ENCODE peak calls at places on chromosomes 7 and 10, in five cellular contexts. L is heart left ventricle, T is thyroid gland, Q is tibial nerve, D is pancreas. V is an unnamed sample. For H3K9me3 and H3K4me1, the result is how much of the 10 kb centered on the place peaks cover.

GRCh38 chr10:77371421-77371820 is 266.2 kb downstream of the KCNMA1 start:
- DNase-seq in L (no peak), T (no peak), Q (no peak), D (no peak), V (no peak)

GRCh38 chr7:144069511-144069910 is at the start of gene OR2A25:
- DNase-seq in L (no peak), T (no peak), Q (no peak), D (no peak), V (no peak)

GRCh38 chr7:97003262-97004236 is 1.8 kb upstream of the DLX6 start:
- DNase-seq in L (no peak), T (no peak), Q (no peak), D (no peak), V (no peak)

GRCh38 chr10:132387723-132388210 is 9.2 kb upstream of the PWWP2B start:
- DNase-seq in L (peak), T (peak), Q (no peak), D (peak), V (peak)

GRCh38 chr10:7817984-7818294 is 366 bp upstream of the TAF3 start:
- DNase-seq in L (no peak), T (no peak), Q (no peak), D (peak), V (no peak)

GRCh38 chr7:49692516-49692915 is 80.9 kb upstream of the VWC2 start:
- DNase-seq in L (no peak), T (no peak), Q (no peak), D (no peak), V (no peak)

GRCh38 chr7:66847879-66848810 is 72.9 kb upstream of the TMEM248 start:
- DNase-seq in L (no peak), T (no peak), Q (no peak), D (no peak), V (no peak)

GRCh38 chr10:852386-852785 is 79.1 kb downstream of the LARP4B start:
- DNase-seq in L (no peak), T (no peak), Q (no peak), D (no peak), V (no peak)

GRCh38 chr7:24902276-24902675 is 77.7 kb downstream of the OSBPL3 start:
- DNase-seq in L (no peak), T (no peak), Q (no peak), D (no peak), V (no peak)

GRCh38 chr10:49598164-49598856 is 11.8 kb upstream of the SLC18A3 start:
- DNase-seq in L (no peak), T (no peak), Q (no peak), D (no peak), V (no peak)

GRCh38 chr10:125057158-125058001 is 103.0 kb downstream of the CTBP2 start:
- DNase-seq in L (peak), T (peak), Q (peak), D (no peak), V (peak)

GRCh38 chr7:73707045-73707631 is 12.3 kb downstream of the STX1A start:
- DNase-seq in L (peak), T (peak), Q (no peak), D (peak), V (no peak)

GRCh38 chr10:69239816-69240434 is 19.8 kb downstream of the HKDC1 start:
- DNase-seq in L (no peak), T (no peak), Q (no peak), D (no peak), V (peak)

GRCh38 chr7:55526770-55527169 is 45.5 kb downstream of the VOPP1 start:
- DNase-seq in L (no peak), T (no peak), Q (no peak), D (no peak), V (no peak)

GRCh38 chr7:86760236-86760635 is 116.5 kb downstream of the GRM3 start:
- DNase-seq in L (no peak), T (no peak), Q (no peak), D (no peak), V (no peak)

GRCh38 chr10:89887830-89888229 is 186.4 kb downstream of the KIF20B start:
- DNase-seq in L (no peak), T (no peak), Q (no peak), D (no peak), V (no peak)

GRCh38 chr7:80450621-80451308 is 61.1 kb downstream of the GNAT3 start:
- DNase-seq in L (no peak), T (no peak), Q (no peak), D (no peak), V (no peak)

GRCh38 chr7:140546947-140547346 is 67.6 kb upstream of the MKRN1 start:
- DNase-seq in L (no peak), T (no peak), Q (no peak), D (no peak), V (no peak)

GRCh38 chr10:72702868-72703581 is 11.1 kb downstream of the MCU start:
- DNase-seq in L (no peak), T (no peak), Q (no peak), D (no peak), V (no peak)

GRCh38 chr7:100632951-100633717 is 8.2 kb downstream of the TFR2 start:
- DNase-seq in L (peak), T (peak), Q (no peak), D (peak), V (peak)

GRCh38 chr7:150322833-150323681 is at the start of the genes ACTR3C and LRRC61:
- DNase-seq in L (no peak), T (peak), Q (no peak), D (peak), V (no peak)

GRCh38 chr10:99917963-99918825 is 91.6 kb downstream of the DNMBP start:
- DNase-seq in L (no peak), T (peak), Q (no peak), D (peak), V (peak)

GRCh38 chr7:132865366-132865765 is 216.5 kb downstream of the CHCHD3 start:
- DNase-seq in L (peak), T (peak), Q (no peak), D (no peak), V (no peak)

GRCh38 chr7:74176555-74176954 is 2.4 kb downstream of the EIF4H start:
- DNase-seq in L (no peak), T (no peak), Q (no peak), D (no peak), V (no peak)

GRCh38 chr7:124992881-124993562 is 63.4 kb upstream of the POT1 start:
- DNase-seq in L (no peak), T (no peak), Q (no peak), D (no peak), V (peak)

GRCh38 chr10:86371691-86372090 is 5.1 kb upstream of the GRID1 start:
- DNase-seq in L (no peak), T (no peak), Q (no peak), D (no peak), V (no peak)

GRCh38 chr10:62258926-62259325 is 9.7 kb downstream of the RTKN2 start:
- DNase-seq in L (no peak), T (no peak), Q (no peak), D (no peak), V (no peak)

GRCh38 chr10:21827308-21827707 is 176.2 kb downstream of the DNAJC1 start:
- DNase-seq in L (no peak), T (no peak), Q (no peak), D (no peak), V (no peak)

GRCh38 chr10:21826725-21827124 is 176.8 kb downstream of the DNAJC1 start:
- DNase-seq in L (no peak), T (no peak), Q (no peak), D (no peak), V (no peak)

GRCh38 chr10:21832751-21833150 is 170.8 kb downstream of the DNAJC1 start:
- DNase-seq in L (no peak), T (no peak), Q (no peak), D (no peak), V (no peak)

GRCh38 chr10:21830037-21830436 is 173.5 kb downstream of the DNAJC1 start:
- DNase-seq in L (no peak), T (no peak), Q (no peak), D (no peak), V (no peak)

DNA sequence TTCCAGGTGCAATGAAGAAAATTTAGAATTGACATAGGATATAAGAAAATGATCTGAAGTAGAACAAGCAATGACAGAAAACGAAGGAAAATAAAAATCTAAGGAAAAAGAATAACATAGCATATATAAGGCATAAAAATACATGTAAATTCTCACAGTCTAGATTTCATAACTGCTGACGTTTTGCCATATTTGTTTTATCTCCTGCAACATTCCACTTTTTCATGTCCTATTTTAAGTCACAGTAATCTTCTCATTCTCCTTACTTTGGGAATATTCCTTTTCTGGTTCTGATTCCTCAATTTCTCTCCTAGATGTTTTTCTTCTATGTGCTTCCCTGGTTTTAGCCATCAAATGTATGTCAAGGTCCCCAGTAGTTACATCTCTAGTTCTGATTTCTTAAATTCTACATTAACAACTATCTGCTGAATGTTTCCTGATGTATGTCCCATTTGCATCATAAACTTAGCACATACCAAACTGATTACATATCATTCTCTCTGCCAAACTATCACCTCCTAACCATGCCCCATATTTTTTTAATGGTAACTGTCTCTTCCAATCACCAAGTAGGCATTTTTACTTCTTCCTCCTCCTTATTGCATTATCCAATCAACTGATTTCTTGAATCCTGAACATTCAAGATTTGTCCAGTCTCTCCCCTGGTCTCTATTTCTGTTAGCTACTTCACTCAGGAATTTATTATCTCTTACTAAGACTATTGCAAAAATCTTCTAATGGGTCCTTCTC is 171.4 kb downstream of the DNAJC1 start:
- DNase-seq in L (no peak), T (no peak), Q (no peak), D (no peak), V (no peak)
- H3K9me3 ChIP-seq in L (half or more), T (under half), Q (under half), D (under half), V (under half)

GRCh38 chr7:137968890-137969289 is 33.0 kb downstream of the CREB3L2 start:
- DNase-seq in L (no peak), T (no peak), Q (no peak), D (no peak), V (no peak)

GRCh38 chr7:137967143-137968018 is 34.5 kb downstream of the CREB3L2 start:
- DNase-seq in L (no peak), T (peak), Q (no peak), D (no peak), V (no peak)

GRCh38 chr7:137966636-137967142 is 35.2 kb downstream of the CREB3L2 start:
- DNase-seq in L (no peak), T (no peak), Q (no peak), D (no peak), V (no peak)

GRCh38 chr7:137970263-137970975 is 31.5 kb downstream of the CREB3L2 start:
- DNase-seq in L (peak), T (peak), Q (no peak), D (no peak), V (peak)

GRCh38 chr7:137969828-137970227 is 32.1 kb downstream of the CREB3L2 start:
- DNase-seq in L (no peak), T (no peak), Q (no peak), D (no peak), V (no peak)
- H3K27ac ChIP-seq in L (peak), T (peak), Q (peak), D (no peak), V (peak)

GRCh38 chr7:2730846-2731770 is 43.1 kb downstream of the AMZ1 start:
- DNase-seq in L (no peak), T (peak), Q (no peak), D (no peak), V (no peak)

GRCh38 chr7:2734761-2735571 is 47.0 kb downstream of the AMZ1 start:
- DNase-seq in L (peak), T (no peak), Q (no peak), D (no peak), V (peak)

GRCh38 chr7:2732388-2732787 is 44.4 kb downstream of the AMZ1 start:
- DNase-seq in L (no peak), T (no peak), Q (no peak), D (no peak), V (no peak)

GRCh38 chr7:2734084-2734601 is 46.1 kb downstream of the AMZ1 start:
- DNase-seq in L (no peak), T (no peak), Q (no peak), D (no peak), V (no peak)

DNA sequence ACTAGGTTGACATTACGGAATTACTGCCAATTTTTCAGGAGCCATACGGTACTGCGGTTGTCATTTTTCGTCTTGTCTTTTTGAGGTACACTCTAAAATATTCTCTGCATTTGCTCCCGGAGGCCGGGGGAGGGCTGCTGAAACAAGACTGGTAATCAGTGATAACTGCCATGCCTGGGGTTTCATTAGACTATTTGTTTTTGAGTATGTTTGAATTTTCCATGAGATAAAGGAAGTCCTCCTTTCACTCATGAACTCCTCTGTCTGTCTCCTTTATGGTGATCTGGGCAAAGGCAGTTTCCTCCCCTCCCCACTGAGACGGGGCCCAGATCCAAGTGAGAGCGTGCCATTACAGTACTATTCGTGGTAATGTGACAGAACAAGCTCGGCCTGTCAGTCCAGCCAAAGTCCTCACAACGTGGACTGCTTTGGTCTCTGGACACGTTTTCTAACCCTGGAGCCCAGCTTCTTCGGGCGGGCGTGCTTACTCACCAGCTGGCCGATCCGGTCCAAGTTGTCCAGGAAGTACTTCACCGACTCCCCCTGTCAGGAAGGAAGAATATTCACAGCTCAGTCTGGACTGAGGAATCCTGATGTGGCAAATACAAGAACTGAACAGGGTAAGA is 45.1 kb downstream of the AMZ1 start:
- DNase-seq in L (peak), T (no peak), Q (no peak), D (no peak), V (no peak)
- H3K4me1 ChIP-seq in L (under half), T (under half), Q (under half), D (under half), V (under half)

GRCh38 chr10:131166486-131166885 is 145.0 kb downstream of the TCERG1L start:
- DNase-seq in L (no peak), T (no peak), Q (no peak), D (no peak), V (no peak)

GRCh38 chr10:131169146-131169545 is 142.4 kb downstream of the TCERG1L start:
- DNase-seq in L (no peak), T (no peak), Q (no peak), D (no peak), V (no peak)

GRCh38 chr10:131167036-131167860 is 144.3 kb downstream of the TCERG1L start:
- DNase-seq in L (no peak), T (no peak), Q (no peak), D (no peak), V (no peak)

GRCh38 chr10:131170042-131170983 is 141.2 kb downstream of the TCERG1L start:
- DNase-seq in L (no peak), T (peak), Q (no peak), D (no peak), V (no peak)

GRCh38 chr10:131168238-131168875 is 143.2 kb downstream of the TCERG1L start:
- DNase-seq in L (no peak), T (no peak), Q (no peak), D (no peak), V (peak)
- H3K9me3 ChIP-seq in L (under half), T (under half), Q (under half), D (under half), V (under half)

DNA sequence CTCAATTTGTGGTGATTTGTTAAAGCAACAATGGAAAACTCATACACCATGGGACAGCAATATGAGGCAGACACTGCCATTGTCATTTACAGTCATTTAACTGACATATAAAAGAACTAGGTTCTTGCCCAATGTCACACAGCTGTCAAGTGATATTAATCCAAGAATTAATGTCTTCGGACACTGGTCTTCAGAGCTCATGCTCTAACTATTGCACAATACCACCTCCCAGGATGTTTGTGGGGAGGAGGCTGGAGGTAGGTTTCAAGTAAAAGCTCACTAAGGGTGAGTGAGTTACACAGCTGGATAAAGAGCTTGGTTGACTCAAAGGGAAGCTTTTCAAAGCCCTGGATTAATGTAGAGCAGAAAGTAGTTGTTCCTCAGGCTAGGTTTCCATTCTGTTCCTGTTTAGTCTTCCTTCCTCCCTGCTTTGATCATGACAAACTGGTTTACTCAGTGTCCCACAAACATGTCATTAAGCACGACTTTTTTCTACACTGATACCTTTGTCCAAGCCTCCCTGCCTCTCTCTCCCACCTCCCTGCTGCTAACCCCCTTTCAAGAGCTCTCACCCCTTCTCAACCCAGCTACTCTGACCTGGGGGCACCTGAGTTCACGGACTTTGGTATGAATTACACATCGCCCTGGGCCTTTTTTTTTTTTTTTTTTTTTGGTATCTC is 995 bp upstream of the EXOC6 start:
- DNase-seq in L (no peak), T (no peak), Q (no peak), D (no peak), V (no peak)
- H3K27ac ChIP-seq in L (peak), T (peak), Q (no peak), D (no peak), V (no peak)

V was measured in aorta.